ENCODE peak calls at places on chromosomes 2 and 18, in eight cellular contexts. One of them, this sample, is unnamed.

GRCh38 chr2:31108887-31109286 is 29.4 kb downstream of the GALNT14 start:
- DNase-seq in fibroblast of lung: no peak
- DNase-seq in hepatocyte: no peak
- DNase-seq in GM23248: no peak
- DNase-seq in MM.1S: no peak
- DNase-seq in mammary epithelial cell: peak; percentile 53
- DNase-seq in PC-3: no peak
- DNase-seq in GM23338: no peak
- DNase-seq in this sample: no peak

GRCh38 chr2:171319164-171319810 is 114.5 kb downstream of the METTL8 start:
- DNase-seq in fibroblast of lung: no peak
- DNase-seq in PC-3: no peak
- DNase-seq in mammary epithelial cell: peak; percentile 12
- DNase-seq in hepatocyte: no peak
- DNase-seq in GM23248: peak; percentile 21
- DNase-seq in MM.1S: no peak
- DNase-seq in GM23338: peak; percentile 84
- DNase-seq in this sample: no peak

GRCh38 chr2:72143441-72144356 is 4.0 kb downstream of the CYP26B1 start:
- DNase-seq in hepatocyte: no peak
- DNase-seq in fibroblast of lung: no peak
- DNase-seq in mammary epithelial cell: no peak
- DNase-seq in PC-3: no peak
- DNase-seq in MM.1S: no peak
- DNase-seq in GM23248: peak; percentile 19
- DNase-seq in GM23338: peak; percentile 42
- DNase-seq in this sample: no peak

GRCh38 chr2:134897932-134898331 is 20.7 kb upstream of the CCNT2 start:
- DNase-seq in hepatocyte: no peak
- DNase-seq in fibroblast of lung: peak; percentile 38
- DNase-seq in GM23248: peak; percentile 46
- DNase-seq in GM23338: peak; percentile 24
- DNase-seq in mammary epithelial cell: no peak
- DNase-seq in PC-3: peak; percentile 47
- DNase-seq in MM.1S: peak; percentile 20
- DNase-seq in this sample: no peak

GRCh38 chr2:28117104-28117596 is 226.6 kb downstream of the BABAM2 start:
- DNase-seq in MM.1S: no peak
- DNase-seq in GM23338: no peak
- DNase-seq in PC-3: no peak
- DNase-seq in hepatocyte: peak; percentile 72
- DNase-seq in fibroblast of lung: no peak
- DNase-seq in mammary epithelial cell: no peak
- DNase-seq in GM23248: no peak
- DNase-seq in this sample: no peak

GRCh38 chr2:133418021-133418420 is 150.2 kb downstream of the NCKAP5 start:
- DNase-seq in hepatocyte: no peak
- DNase-seq in fibroblast of lung: no peak
- DNase-seq in mammary epithelial cell: no peak
- DNase-seq in PC-3: no peak
- DNase-seq in MM.1S: no peak
- DNase-seq in GM23248: no peak
- DNase-seq in GM23338: no peak
- DNase-seq in this sample: no peak

GRCh38 chr2:236286866-236287545 is 22.8 kb upstream of the ASB18 start:
- DNase-seq in GM23338: no peak
- DNase-seq in fibroblast of lung: no peak
- DNase-seq in MM.1S: no peak
- DNase-seq in PC-3: peak; percentile 85
- DNase-seq in GM23248: peak; percentile 44
- DNase-seq in mammary epithelial cell: peak; percentile 7
- DNase-seq in hepatocyte: no peak
- DNase-seq in this sample: no peak

GRCh38 chr2:37543967-37544366 is 127.5 kb downstream of the CDC42EP3 start:
- DNase-seq in PC-3: peak; percentile 27
- DNase-seq in hepatocyte: no peak
- DNase-seq in GM23338: no peak
- DNase-seq in MM.1S: no peak
- DNase-seq in fibroblast of lung: no peak
- DNase-seq in GM23248: no peak
- DNase-seq in mammary epithelial cell: no peak
- DNase-seq in this sample: no peak

GRCh38 chr2:239977111-239977510 is 48.0 kb downstream of the NDUFA10 start:
- DNase-seq in PC-3: no peak
- DNase-seq in GM23338: no peak
- DNase-seq in hepatocyte: no peak
- DNase-seq in MM.1S: no peak
- DNase-seq in fibroblast of lung: no peak
- DNase-seq in mammary epithelial cell: no peak
- DNase-seq in GM23248: no peak
- DNase-seq in this sample: no peak

GRCh38 chr18:57833441-57834101 is 30.5 kb upstream of the ATP8B1 start:
- DNase-seq in MM.1S: peak; percentile 86
- DNase-seq in mammary epithelial cell: no peak
- DNase-seq in hepatocyte: peak; percentile 75
- DNase-seq in PC-3: peak; percentile 23
- DNase-seq in GM23248: peak; percentile 36
- DNase-seq in fibroblast of lung: peak; percentile 29
- DNase-seq in GM23338: peak; percentile 13
- DNase-seq in this sample: peak; percentile 35

GRCh38 chr2:236668531-236668969 is 98.9 kb downstream of the ACKR3 start:
- DNase-seq in GM23338: no peak
- DNase-seq in MM.1S: no peak
- DNase-seq in hepatocyte: no peak
- DNase-seq in mammary epithelial cell: no peak
- DNase-seq in GM23248: no peak
- DNase-seq in fibroblast of lung: no peak
- DNase-seq in PC-3: no peak
- DNase-seq in this sample: no peak

GRCh38 chr18:50558948-50559749 is 738 bp upstream of the MAPK4 start:
- DNase-seq in hepatocyte: peak; percentile 10
- DNase-seq in mammary epithelial cell: no peak
- DNase-seq in MM.1S: no peak
- DNase-seq in PC-3: no peak
- DNase-seq in GM23248: no peak
- DNase-seq in fibroblast of lung: no peak
- DNase-seq in GM23338: peak; percentile 34
- DNase-seq in this sample: no peak

GRCh38 chr18:50562686-50563085 is 2.8 kb downstream of the MAPK4 start:
- DNase-seq in MM.1S: no peak
- DNase-seq in GM23338: no peak
- DNase-seq in mammary epithelial cell: no peak
- DNase-seq in PC-3: no peak
- DNase-seq in fibroblast of lung: no peak
- DNase-seq in hepatocyte: no peak
- DNase-seq in GM23248: no peak
- DNase-seq in this sample: no peak

GRCh38 chr18:50558157-50558556 is 1.7 kb upstream of the MAPK4 start:
- DNase-seq in mammary epithelial cell: no peak
- DNase-seq in GM23248: no peak
- DNase-seq in PC-3: no peak
- DNase-seq in hepatocyte: no peak
- DNase-seq in GM23338: no peak
- DNase-seq in fibroblast of lung: no peak
- DNase-seq in MM.1S: no peak
- DNase-seq in this sample: no peak

GRCh38 chr18:50560681-50561629 is 1.1 kb downstream of the MAPK4 start:
- DNase-seq in GM23248: no peak
- DNase-seq in hepatocyte: peak; percentile 35
- DNase-seq in PC-3: no peak
- DNase-seq in fibroblast of lung: no peak
- DNase-seq in MM.1S: no peak
- DNase-seq in GM23338: peak; percentile 62
- DNase-seq in mammary epithelial cell: no peak
- DNase-seq in this sample: no peak

DNA sequence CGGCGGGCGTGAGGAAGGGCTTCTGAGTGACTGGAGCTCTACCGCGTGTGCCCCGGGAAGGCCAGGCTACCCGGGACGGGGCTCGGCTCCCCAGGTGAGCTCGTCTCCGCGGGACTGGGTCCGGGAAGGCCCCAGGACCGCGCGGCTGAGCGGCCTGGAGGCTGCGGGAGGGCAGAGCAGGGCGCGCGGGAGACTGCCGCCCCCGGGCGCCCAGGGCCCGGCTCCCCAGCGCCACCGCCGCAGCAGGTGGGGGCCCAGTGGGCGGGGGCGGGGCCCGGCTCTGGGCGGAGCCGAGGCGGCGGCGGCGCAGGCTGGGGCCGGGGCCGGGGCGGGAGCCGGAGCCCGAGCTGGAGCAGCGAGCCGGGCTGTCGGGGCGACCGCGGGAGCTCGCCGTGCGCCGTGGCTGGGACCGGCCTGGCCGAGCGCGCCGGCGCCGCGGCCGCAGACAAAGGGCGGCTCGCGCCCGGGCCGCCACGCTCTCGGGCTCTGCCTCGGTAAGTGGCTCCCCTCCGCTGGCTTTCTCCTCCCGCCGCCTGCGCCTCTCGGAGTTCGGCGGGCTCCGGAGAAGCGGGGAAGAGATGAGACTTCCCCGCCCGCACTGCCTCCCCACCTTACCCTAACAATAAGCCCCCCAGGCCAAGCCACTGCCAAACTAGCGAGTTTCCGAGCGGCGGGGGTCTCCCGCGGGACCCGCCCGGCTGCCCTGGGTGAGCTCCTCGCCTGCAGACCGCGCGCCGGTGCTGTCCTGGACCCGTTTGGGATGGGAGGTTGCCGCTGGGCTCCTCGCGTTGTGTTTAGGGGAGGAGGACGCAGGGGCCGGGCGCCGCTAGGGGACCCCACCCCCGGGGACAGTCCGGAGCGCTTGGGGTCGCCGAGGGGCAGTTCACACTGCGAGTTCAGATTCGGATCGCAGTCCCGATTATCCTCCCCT is at the start of gene MAPK4:
- DNase-seq in hepatocyte: peak; percentile 82
- DNase-seq in GM23248: peak; percentile 41
- DNase-seq in mammary epithelial cell: peak; percentile 16
- DNase-seq in fibroblast of lung: peak; percentile 2
- DNase-seq in MM.1S: peak; percentile 73
- DNase-seq in PC-3: no peak
- DNase-seq in GM23338: peak; percentile 71
- DNase-seq in this sample: no peak
- TF ChIP-seq EZH2 in hepatocyte: peak; percentile 24
- TF ChIP-seq EZH2 in GM23248: no peak
- TF ChIP-seq EZH2 in mammary epithelial cell: peak; percentile 49
- TF ChIP-seq EZH2 in fibroblast of lung: peak; percentile 90
- TF ChIP-seq EZH2 in MM.1S: no peak
- TF ChIP-seq EZH2 in PC-3: no peak
- TF ChIP-seq EZH2 in GM23338: peak; percentile 19
- TF ChIP-seq EZH2 in this sample: no peak

GRCh38 chr2:186605041-186605440 is 15.2 kb downstream of the ITGAV start:
- DNase-seq in GM23248: no peak
- DNase-seq in hepatocyte: no peak
- DNase-seq in PC-3: no peak
- DNase-seq in fibroblast of lung: no peak
- DNase-seq in GM23338: peak; percentile 28
- DNase-seq in mammary epithelial cell: no peak
- DNase-seq in MM.1S: no peak
- DNase-seq in this sample: no peak
- H2AFZ ChIP-seq in GM23248: no peak overlapping the region
- H2AFZ ChIP-seq in hepatocyte: no peak overlapping the region
- H2AFZ ChIP-seq in PC-3: no peak overlapping the region
- H2AFZ ChIP-seq in fibroblast of lung: no peak overlapping the region
- H2AFZ ChIP-seq in GM23338: no peak overlapping the region
- H2AFZ ChIP-seq in mammary epithelial cell: no peak overlapping the region
- H2AFZ ChIP-seq in MM.1S: no peak overlapping the region
- H2AFZ ChIP-seq in this sample: no peak overlapping the region

DNA sequence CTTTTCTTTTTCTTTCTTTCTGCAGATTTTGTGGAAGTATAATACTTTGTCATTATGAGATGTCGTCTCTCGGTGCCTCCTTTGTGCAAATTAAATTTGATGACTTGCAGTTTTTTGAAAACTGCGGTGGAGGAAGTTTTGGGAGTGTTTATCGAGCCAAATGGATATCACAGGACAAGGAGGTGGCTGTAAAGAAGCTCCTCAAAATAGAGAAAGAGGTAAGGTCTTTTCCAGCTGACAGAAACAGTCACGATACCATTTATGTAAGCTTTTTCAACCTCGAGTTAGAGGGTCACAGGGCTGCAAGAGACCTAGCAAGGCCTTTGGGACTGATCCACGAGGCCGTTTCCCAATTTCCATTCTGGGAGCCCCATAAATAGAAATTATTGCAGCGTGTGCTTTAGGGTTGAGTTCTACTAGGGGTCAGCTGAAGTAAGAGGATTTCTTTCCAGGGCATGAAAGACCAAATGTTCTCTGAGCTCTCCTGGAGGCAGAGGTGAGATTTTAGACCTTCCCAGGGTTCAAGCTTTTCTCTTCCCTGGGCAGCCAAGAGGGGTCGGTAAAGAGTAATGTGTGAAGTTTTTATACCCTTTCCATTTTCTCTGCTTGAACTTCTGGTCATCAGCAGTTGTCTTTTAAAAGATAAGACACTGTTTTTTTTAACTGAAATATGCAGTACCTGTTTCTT is 15.5 kb downstream of the MAP3K20 start:
- DNase-seq in MM.1S: no peak
- DNase-seq in hepatocyte: no peak
- DNase-seq in GM23248: peak; percentile 25
- DNase-seq in mammary epithelial cell: no peak
- DNase-seq in GM23338: peak; percentile 50
- DNase-seq in fibroblast of lung: no peak
- DNase-seq in PC-3: no peak
- DNase-seq in this sample: no peak
- H3K79me2 ChIP-seq in MM.1S: no peaks in the 10 kb centered on the region
- H3K79me2 ChIP-seq in hepatocyte: peaks cover 61% of the 10 kb centered on the region
- H3K79me2 ChIP-seq in GM23248: peaks cover 94% of the 10 kb centered on the region
- H3K79me2 ChIP-seq in mammary epithelial cell: peaks cover 87% of the 10 kb centered on the region
- H3K79me2 ChIP-seq in GM23338: no peaks in the 10 kb centered on the region
- H3K79me2 ChIP-seq in fibroblast of lung: peaks cover 35% of the 10 kb centered on the region
- H3K79me2 ChIP-seq in PC-3: peaks cover 58% of the 10 kb centered on the region
- H3K79me2 ChIP-seq in this sample: peaks cover 17% of the 10 kb centered on the region

DNA sequence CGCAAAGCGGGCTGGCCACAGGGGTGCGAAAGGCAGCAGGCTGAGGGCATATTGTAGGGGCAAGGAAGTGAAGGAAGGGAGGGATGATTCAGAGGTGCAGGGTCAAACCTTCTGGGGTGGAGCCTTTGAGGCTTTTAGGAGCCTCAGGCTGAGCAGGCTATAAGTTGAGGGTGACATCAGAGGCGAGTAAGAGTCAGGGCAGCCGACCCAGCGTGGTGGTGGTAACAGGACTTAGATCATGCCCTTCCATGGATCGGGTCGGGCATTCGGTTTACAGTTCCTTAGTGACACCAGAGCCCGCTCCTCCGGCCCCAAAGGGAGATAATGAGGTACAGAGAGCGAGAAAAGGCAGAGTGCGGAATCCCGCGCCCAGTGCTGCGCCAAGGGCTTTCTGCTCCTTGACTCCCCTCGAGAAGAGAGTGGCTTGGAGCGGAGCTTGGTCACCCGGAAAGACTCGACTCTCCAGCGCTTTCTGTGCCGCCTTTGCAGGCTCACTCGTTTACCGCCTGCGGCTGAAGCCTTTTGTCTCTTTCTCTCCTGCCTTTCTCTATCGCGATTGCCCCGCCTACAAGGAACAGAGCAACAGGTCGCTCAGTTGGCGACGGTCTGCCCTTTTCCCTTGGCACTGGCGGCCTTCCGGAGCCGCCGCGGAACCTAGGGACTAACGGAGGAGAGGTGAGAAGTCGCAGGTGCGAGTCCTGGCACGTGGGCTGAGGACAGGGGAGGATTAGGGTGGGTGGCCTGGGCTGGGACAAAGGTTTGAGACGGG is 719 bp downstream of the LBX2 start:
- DNase-seq in hepatocyte: no peak
- DNase-seq in mammary epithelial cell: peak; percentile 25
- DNase-seq in GM23338: peak; percentile 88
- DNase-seq in PC-3: peak; percentile 58
- DNase-seq in fibroblast of lung: no peak
- DNase-seq in MM.1S: no peak
- DNase-seq in GM23248: peak; percentile 63
- DNase-seq in this sample: no peak
- TF ChIP-seq EZH2 in hepatocyte: peak; percentile 87
- TF ChIP-seq EZH2 in mammary epithelial cell: peak; percentile 56
- TF ChIP-seq EZH2 in GM23338: peak; percentile 96
- TF ChIP-seq EZH2 in PC-3: no peak
- TF ChIP-seq EZH2 in fibroblast of lung: peak; percentile 68
- TF ChIP-seq EZH2 in MM.1S: no peak
- TF ChIP-seq EZH2 in GM23248: peak; percentile 40
- TF ChIP-seq EZH2 in this sample: no peak

This sample was measured in DND-41.